ENCODE peak calls at places on chromosomes 6 and 20, in four cellular contexts. One of them, this sample, is unnamed.

GRCh38 chr6:159578629-159579028 is 114.4 kb downstream of the SOD2 start:
- DNase-seq in mesendoderm: no peak
- DNase-seq in IMR-90: no peak
- DNase-seq in OCI-LY7: no peak
- DNase-seq in this sample: no peak

GRCh38 chr6:27502508-27503435 is 29.9 kb upstream of the ZNF184 start:
- DNase-seq in IMR-90: peak; percentile 79
- DNase-seq in OCI-LY7: peak; percentile 82
- DNase-seq in mesendoderm: peak; percentile 94
- DNase-seq in this sample: peak; percentile 80

GRCh38 chr20:37886851-37887297 is 16.1 kb upstream of the VSTM2L start:
- DNase-seq in IMR-90: no peak
- DNase-seq in mesendoderm: no peak
- DNase-seq in OCI-LY7: no peak
- DNase-seq in this sample: no peak

GRCh38 chr6:106630366-106630765 is 988 bp downstream of the QRSL1 start:
- DNase-seq in OCI-LY7: peak; percentile 79
- DNase-seq in IMR-90: no peak
- DNase-seq in mesendoderm: peak; percentile 4
- DNase-seq in this sample: no peak

GRCh38 chr6:121879149-121879548 is 443.7 kb downstream of the GJA1 start:
- DNase-seq in OCI-LY7: no peak
- DNase-seq in mesendoderm: no peak
- DNase-seq in IMR-90: peak; percentile 93
- DNase-seq in this sample: no peak

GRCh38 chr20:56592817-56593216 is 36.3 kb upstream of the TFAP2C start:
- DNase-seq in IMR-90: no peak
- DNase-seq in mesendoderm: peak; percentile 30
- DNase-seq in OCI-LY7: no peak
- DNase-seq in this sample: no peak

GRCh38 chr6:29728173-29728879 is 5.1 kb downstream of the HLA-F start:
- DNase-seq in mesendoderm: no peak
- DNase-seq in IMR-90: no peak
- DNase-seq in OCI-LY7: no peak
- DNase-seq in this sample: no peak

GRCh38 chr20:6473197-6473596 is 294.3 kb upstream of the BMP2 start:
- DNase-seq in IMR-90: peak; percentile 45
- DNase-seq in mesendoderm: no peak
- DNase-seq in OCI-LY7: no peak
- DNase-seq in this sample: no peak

GRCh38 chr6:105781905-105782304 is 304.2 kb upstream of the PRDM1 start:
- DNase-seq in OCI-LY7: no peak
- DNase-seq in IMR-90: no peak
- DNase-seq in mesendoderm: no peak
- DNase-seq in this sample: no peak

GRCh38 chr20:53080969-53081871 is 109.1 kb downstream of the TSHZ2 start:
- DNase-seq in mesendoderm: peak; percentile 8
- DNase-seq in IMR-90: peak; percentile 27
- DNase-seq in OCI-LY7: peak; percentile 18
- DNase-seq in this sample: no peak

GRCh38 chr6:154070657-154071056 is 31.6 kb downstream of the OPRM1 start:
- DNase-seq in mesendoderm: no peak
- DNase-seq in OCI-LY7: no peak
- DNase-seq in IMR-90: no peak
- DNase-seq in this sample: no peak

GRCh38 chr6:116564921-116565872 is 6.1 kb upstream of the RWDD1 start:
- DNase-seq in IMR-90: no peak
- DNase-seq in OCI-LY7: no peak
- DNase-seq in mesendoderm: no peak
- DNase-seq in this sample: peak; percentile 25

GRCh38 chr20:24693466-24694156 is 224.2 kb downstream of the SYNDIG1 start:
- DNase-seq in mesendoderm: no peak
- DNase-seq in OCI-LY7: no peak
- DNase-seq in IMR-90: no peak
- DNase-seq in this sample: no peak

GRCh38 chr6:33427585-33428218 is 7.8 kb downstream of the SYNGAP1 start:
- DNase-seq in OCI-LY7: peak; percentile 31
- DNase-seq in mesendoderm: peak; percentile 45
- DNase-seq in IMR-90: no peak
- DNase-seq in this sample: peak; percentile 47

GRCh38 chr20:5570442-5570841 is 179.8 kb upstream of the SHLD1 start:
- DNase-seq in mesendoderm: no peak
- DNase-seq in OCI-LY7: peak; percentile 55
- DNase-seq in IMR-90: no peak
- DNase-seq in this sample: no peak

GRCh38 chr20:21294755-21295154 is 8.4 kb upstream of the XRN2 start:
- DNase-seq in mesendoderm: no peak
- DNase-seq in OCI-LY7: no peak
- DNase-seq in IMR-90: no peak
- DNase-seq in this sample: no peak

GRCh38 chr20:4161447-4162251 is 146.3 kb upstream of the RNF24 start:
- DNase-seq in OCI-LY7: peak; percentile 52
- DNase-seq in IMR-90: no peak
- DNase-seq in mesendoderm: no peak
- DNase-seq in this sample: peak; percentile 35

GRCh38 chr6:22785036-22785435 is 215.7 kb downstream of the HDGFL1 start:
- DNase-seq in OCI-LY7: no peak
- DNase-seq in mesendoderm: peak; percentile 11
- DNase-seq in IMR-90: peak; percentile 38
- DNase-seq in this sample: peak; percentile 17

GRCh38 chr20:41462372-41463161 is 95.9 kb upstream of the EMILIN3 start:
- DNase-seq in OCI-LY7: no peak
- DNase-seq in mesendoderm: no peak
- DNase-seq in IMR-90: no peak
- DNase-seq in this sample: no peak

GRCh38 chr20:34515484-34516037 is 661 bp upstream of the DYNLRB1 start:
- DNase-seq in mesendoderm: peak; percentile 95
- DNase-seq in OCI-LY7: peak; percentile 85
- DNase-seq in IMR-90: peak; percentile 47
- DNase-seq in this sample: peak; percentile 96

GRCh38 chr6:18414102-18414501 is 27.0 kb downstream of the RNF144B start:
- DNase-seq in IMR-90: no peak
- DNase-seq in OCI-LY7: no peak
- DNase-seq in mesendoderm: no peak
- DNase-seq in this sample: no peak

GRCh38 chr6:18412073-18412472 is 24.9 kb downstream of the RNF144B start:
- DNase-seq in OCI-LY7: peak; percentile 29
- DNase-seq in mesendoderm: no peak
- DNase-seq in IMR-90: no peak
- DNase-seq in this sample: no peak

GRCh38 chr6:18413320-18413830 is 26.2 kb downstream of the RNF144B start:
- DNase-seq in OCI-LY7: no peak
- DNase-seq in IMR-90: no peak
- DNase-seq in mesendoderm: no peak
- DNase-seq in this sample: no peak

GRCh38 chr6:18410412-18410811 is 23.3 kb downstream of the RNF144B start:
- DNase-seq in mesendoderm: no peak
- DNase-seq in OCI-LY7: no peak
- DNase-seq in IMR-90: no peak
- DNase-seq in this sample: no peak

GRCh38 chr6:18412644-18413043 is 25.5 kb downstream of the RNF144B start:
- DNase-seq in mesendoderm: no peak
- DNase-seq in OCI-LY7: no peak
- DNase-seq in IMR-90: peak; percentile 77
- DNase-seq in this sample: no peak
- H3K27ac ChIP-seq in mesendoderm: no peak overlapping the region
- H3K27ac ChIP-seq in OCI-LY7: no peak overlapping the region
- H3K27ac ChIP-seq in IMR-90: no peak overlapping the region
- H3K27ac ChIP-seq in this sample: no peak overlapping the region

GRCh38 chr6:16322666-16323312 is 84.4 kb downstream of the GMPR start:
- DNase-seq in OCI-LY7: peak; percentile 55
- DNase-seq in mesendoderm: peak; percentile 87
- DNase-seq in IMR-90: peak; percentile 99
- DNase-seq in this sample: peak; percentile 47
- H3K27ac ChIP-seq in OCI-LY7: no peak overlapping the region
- H3K27ac ChIP-seq in mesendoderm: no peak overlapping the region
- H3K27ac ChIP-seq in IMR-90: peak overlapping the region; percentile 32
- H3K27ac ChIP-seq in this sample: peak overlapping the region; percentile 42

DNA sequence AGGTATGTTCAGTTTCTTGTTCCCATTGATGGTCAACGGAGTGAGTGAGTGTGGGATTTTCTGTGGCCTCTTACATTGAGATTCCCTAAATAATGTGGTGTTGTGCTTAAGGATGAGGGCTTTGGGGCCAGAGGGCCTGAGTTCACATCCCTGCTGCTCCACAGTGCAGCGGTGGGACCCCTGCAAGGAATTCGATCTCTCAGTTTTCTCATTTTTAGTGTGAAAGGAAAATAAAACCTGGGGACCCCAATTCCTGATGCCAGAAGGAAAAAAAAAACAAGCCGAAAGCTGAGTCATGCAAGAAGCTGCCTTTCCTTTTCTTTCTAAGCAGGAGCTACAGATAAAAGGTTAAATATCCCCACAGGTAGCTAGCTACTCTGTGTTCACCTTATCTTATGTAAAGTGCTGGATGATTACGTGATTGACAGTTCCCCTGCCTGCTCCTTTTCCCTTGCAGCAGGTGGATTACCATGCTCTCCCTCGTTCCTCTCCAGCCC is 120.2 kb upstream of the CLDN20 start:
- DNase-seq in mesendoderm: peak; percentile 60
- DNase-seq in IMR-90: no peak
- DNase-seq in OCI-LY7: no peak
- DNase-seq in this sample: peak; percentile 50
- H3K27ac ChIP-seq in mesendoderm: peak overlapping the region; percentile 67
- H3K27ac ChIP-seq in IMR-90: peak overlapping the region; percentile 86
- H3K27ac ChIP-seq in OCI-LY7: no peak overlapping the region
- H3K27ac ChIP-seq in this sample: peak overlapping the region; percentile 88

GRCh38 chr20:44695295-44696230 is 19.6 kb upstream of the CCN5 start:
- DNase-seq in mesendoderm: no peak
- DNase-seq in IMR-90: peak; percentile 85
- DNase-seq in OCI-LY7: no peak
- DNase-seq in this sample: no peak

GRCh38 chr20:44698351-44698750 is 16.8 kb upstream of the CCN5 start:
- DNase-seq in mesendoderm: no peak
- DNase-seq in OCI-LY7: no peak
- DNase-seq in IMR-90: no peak
- DNase-seq in this sample: no peak

GRCh38 chr20:44694159-44694558 is 21.0 kb upstream of the CCN5 start:
- DNase-seq in mesendoderm: no peak
- DNase-seq in IMR-90: no peak
- DNase-seq in OCI-LY7: no peak
- DNase-seq in this sample: no peak

GRCh38 chr20:44693625-44694024 is 21.5 kb upstream of the CCN5 start:
- DNase-seq in OCI-LY7: no peak
- DNase-seq in mesendoderm: no peak
- DNase-seq in IMR-90: no peak
- DNase-seq in this sample: no peak

DNA sequence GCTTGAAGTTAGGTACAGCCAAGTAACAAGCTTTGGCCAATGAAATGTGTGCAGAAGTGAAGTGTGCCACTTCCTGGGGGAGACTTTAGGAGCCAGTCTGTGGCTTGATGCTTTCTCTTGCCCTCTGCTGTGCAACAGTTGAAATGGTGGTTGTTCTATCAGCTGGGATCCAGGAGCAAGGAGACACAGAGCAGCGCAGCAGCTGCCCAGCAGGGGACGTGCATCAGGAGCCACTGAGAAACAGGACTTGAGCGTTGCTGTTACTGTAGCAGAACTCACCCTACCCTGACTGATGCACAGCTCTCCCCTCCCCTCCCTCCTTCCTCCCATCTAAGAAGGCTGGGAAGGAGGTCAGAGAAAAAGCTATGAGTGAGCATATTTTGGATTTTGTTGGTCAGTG is 18.9 kb upstream of the CCN5 start:
- DNase-seq in IMR-90: no peak
- DNase-seq in OCI-LY7: no peak
- DNase-seq in mesendoderm: peak; percentile 57
- DNase-seq in this sample: peak; percentile 34
- H3K27ac ChIP-seq in IMR-90: peak overlapping the region; percentile 81
- H3K27ac ChIP-seq in OCI-LY7: no peak overlapping the region
- H3K27ac ChIP-seq in mesendoderm: no peak overlapping the region
- H3K27ac ChIP-seq in this sample: no peak overlapping the region

GRCh38 chr6:168130683-168131371 is 51.8 kb upstream of the FRMD1 start:
- DNase-seq in IMR-90: no peak
- DNase-seq in mesendoderm: no peak
- DNase-seq in OCI-LY7: no peak
- DNase-seq in this sample: no peak
- H3K27ac ChIP-seq in IMR-90: no peak overlapping the region
- H3K27ac ChIP-seq in mesendoderm: no peak overlapping the region
- H3K27ac ChIP-seq in OCI-LY7: no peak overlapping the region
- H3K27ac ChIP-seq in this sample: no peak overlapping the region